ENCODE peak calls at places on chromosomes 13 and 19, in nine cellular contexts. F is right lobe of liver, U is adrenal gland, J is uterus, D is gastrocnemius medialis, X is ovary, N is suprapubic skin, M is transverse colon, P is stomach. L is an unnamed sample.
A peak's percentile ranks its signal among the peaks of the same experiment; 100 is the strongest.

GRCh38 chr13:81017525-81018152 is 676.7 kb upstream of the SPRY2 start:
- DNase-seq in F (no peak), U (no peak), J (no peak), D (no peak), X (no peak), N (no peak), M (no peak), P (no peak), L (peak; percentile 42)

GRCh38 chr13:72151241-72151640 is 284.2 kb upstream of the DACH1 start:
- DNase-seq in F (no peak), U (no peak), J (no peak), D (no peak), X (no peak), N (no peak), M (no peak), P (no peak), L (no peak)

GRCh38 chr13:113967206-113967720 is 6.6 kb downstream of the C13orf46 start:
- DNase-seq in F (peak; percentile 28), U (no peak), J (no peak), D (no peak), X (no peak), N (peak; percentile 50), M (no peak), P (no peak), L (no peak)

GRCh38 chr19:48926909-48927308 is 6.6 kb upstream of the DHDH start:
- DNase-seq in F (no peak), U (peak; percentile 88), J (peak; percentile 37), D (peak; percentile 64), X (peak; percentile 52), N (no peak), M (peak; percentile 23), P (peak; percentile 64), L (no peak)

GRCh38 chr13:32838985-32839384 is 177.2 kb upstream of the KL start:
- DNase-seq in F (no peak), U (no peak), J (no peak), D (no peak), X (no peak), N (no peak), M (no peak), P (peak; percentile 43), L (no peak)

GRCh38 chr19:52535831-52536800 is 8.6 kb downstream of the ZNF808 start:
- DNase-seq in F (peak; percentile 76), U (peak; percentile 55), J (peak; percentile 87), D (peak; percentile 68), X (peak; percentile 82), N (peak; percentile 93), M (peak; percentile 82), P (peak; percentile 74), L (peak; percentile 84)

GRCh38 chr13:36355632-36356031 is 9.4 kb upstream of the SPART start:
- DNase-seq in F (no peak), U (no peak), J (no peak), D (no peak), X (no peak), N (no peak), M (no peak), P (no peak), L (no peak)

GRCh38 chr13:21934309-21934708 is 263.4 kb downstream of the FGF9 start:
- DNase-seq in F (no peak), U (no peak), J (no peak), D (no peak), X (no peak), N (no peak), M (no peak), P (no peak), L (no peak)

GRCh38 chr13:97567510-97568243 is 133.7 kb downstream of the RAP2A start:
- DNase-seq in F (no peak), U (no peak), J (no peak), D (no peak), X (no peak), N (peak; percentile 70), M (peak; percentile 77), P (peak; percentile 61), L (no peak)

GRCh38 chr19:13004273-13004672 is 9.0 kb downstream of the NFIX start:
- DNase-seq in F (no peak), U (no peak), J (no peak), D (no peak), X (no peak), N (peak; percentile 74), M (peak; percentile 66), P (peak; percentile 72), L (no peak)

GRCh38 chr13:79867248-79867647 is 386.3 kb downstream of the NDFIP2 start:
- DNase-seq in F (no peak), U (no peak), J (no peak), D (no peak), X (no peak), N (no peak), M (no peak), P (no peak), L (no peak)

GRCh38 chr19:3440082-3440481 is 40.2 kb downstream of the SMIM24 start:
- DNase-seq in F (no peak), U (peak; percentile 42), J (no peak), D (no peak), X (no peak), N (no peak), M (peak; percentile 69), P (peak; percentile 57), L (peak; percentile 59)

GRCh38 chr13:24271611-24272451 is 37.5 kb upstream of the C1QTNF9 start:
- DNase-seq in F (peak; percentile 82), U (peak; percentile 92), J (peak; percentile 52), D (no peak), X (peak; percentile 79), N (no peak), M (peak; percentile 72), P (peak; percentile 70), L (peak; percentile 38)

GRCh38 chr13:66723606-66724005 is 506.5 kb downstream of the PCDH9 start:
- DNase-seq in F (no peak), U (no peak), J (no peak), D (no peak), X (no peak), N (no peak), M (no peak), P (no peak), L (no peak)

GRCh38 chr13:112885782-112886268 is 83.2 kb upstream of the MCF2L start:
- DNase-seq in F (peak; percentile 94), U (peak; percentile 91), J (peak; percentile 70), D (peak; percentile 44), X (peak; percentile 59), N (no peak), M (peak; percentile 85), P (peak; percentile 92), L (peak; percentile 56)

GRCh38 chr19:33505168-33505567 is 16.4 kb downstream of the PEPD start:
- DNase-seq in F (no peak), U (no peak), J (no peak), D (no peak), X (no peak), N (no peak), M (no peak), P (no peak), L (no peak)

GRCh38 chr19:29945433-29945832 is 3.4 kb downstream of the URI1 start:
- DNase-seq in F (no peak), U (no peak), J (no peak), D (no peak), X (no peak), N (no peak), M (no peak), P (no peak), L (no peak)

GRCh38 chr13:39016789-39017188 is 21.1 kb downstream of the PROSER1 start:
- DNase-seq in F (no peak), U (no peak), J (no peak), D (no peak), X (no peak), N (no peak), M (peak; percentile 17), P (no peak), L (peak; percentile 45)

GRCh38 chr13:35851238-35851814 is 279.9 kb downstream of the DCLK1 start:
- DNase-seq in F (no peak), U (no peak), J (no peak), D (no peak), X (no peak), N (no peak), M (no peak), P (no peak), L (no peak)

GRCh38 chr13:103639326-103639725 is 573.1 kb upstream of the SLC10A2 start:
- DNase-seq in F (no peak), U (no peak), J (no peak), D (no peak), X (no peak), N (no peak), M (no peak), P (no peak), L (no peak)

GRCh38 chr13:71661921-71662320 is 205.1 kb downstream of the DACH1 start:
- DNase-seq in F (no peak), U (peak; percentile 16), J (no peak), D (no peak), X (no peak), N (no peak), M (no peak), P (no peak), L (no peak)

GRCh38 chr19:16098416-16098768 is 13.3 kb upstream of the RAB8A start:
- DNase-seq in F (no peak), U (no peak), J (no peak), D (no peak), X (no peak), N (no peak), M (no peak), P (no peak), L (no peak)
- TF ChIP-seq POLR2A in F (no peak), U (no peak), J (no peak), D (no peak), X (no peak), N (no peak), M (no peak), P (no peak), L (no peak)

GRCh38 chr19:8412783-8413592 is at the start of gene MARCHF2:
- DNase-seq in F (peak; percentile 99), U (peak; percentile 97), J (peak; percentile 98), D (peak; percentile 93), X (peak; percentile 97), N (peak; percentile 98), M (peak; percentile 97), P (peak; percentile 98), L (peak; percentile 98)
- TF ChIP-seq POLR2A in F (peak; percentile 79), U (no peak), J (peak; percentile 75), D (peak; percentile 74), X (peak; percentile 41), N (no peak), M (no peak), P (no peak), L (peak; percentile 67)

DNA sequence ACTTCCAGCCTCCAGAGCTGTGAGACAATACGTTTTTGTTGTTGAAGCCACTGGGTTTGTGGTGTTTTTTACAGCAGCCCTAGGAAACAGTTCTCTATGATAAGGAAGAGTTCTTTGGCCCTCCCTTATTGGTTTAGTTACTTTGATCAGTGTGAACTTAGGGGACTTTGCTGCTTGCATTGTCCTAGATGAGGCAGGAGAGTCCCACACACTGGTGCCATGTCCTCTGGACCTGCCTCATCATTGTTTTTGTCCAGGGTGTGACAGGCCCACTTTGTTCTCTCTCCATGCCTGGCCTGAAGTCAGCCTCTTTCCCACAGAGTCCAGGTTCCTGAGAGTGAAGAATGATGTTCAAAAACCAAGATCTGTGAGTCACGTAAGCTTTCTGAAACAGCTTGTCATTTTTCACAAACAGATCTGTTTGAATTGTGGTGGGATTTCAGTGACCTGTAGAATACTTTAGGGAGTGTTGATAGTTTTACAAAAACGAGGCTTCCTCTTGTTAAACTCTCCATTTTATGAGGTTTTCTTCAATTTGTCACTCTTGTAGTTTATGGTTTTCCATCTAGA is 63.8 kb downstream of the ING1 start:
- DNase-seq in F (no peak), U (no peak), J (no peak), D (no peak), X (no peak), N (no peak), M (no peak), P (no peak), L (no peak)
- TF ChIP-seq POLR2A in F (no peak), U (no peak), J (no peak), D (no peak), X (no peak), N (no peak), M (no peak), P (no peak), L (no peak)

GRCh38 chr19:42113641-42114348 is 18.5 kb downstream of the POU2F2 start:
- DNase-seq in F (no peak), U (no peak), J (no peak), D (no peak), X (no peak), N (no peak), M (no peak), P (no peak), L (no peak)
- TF ChIP-seq POLR2A in F (no peak), U (no peak), J (no peak), D (no peak), X (no peak), N (no peak), M (no peak), P (no peak), L (no peak)

L was measured in erythroblast.